ENCODE peak calls at places on chromosomes 1 and 21, in seven cellular contexts. T is PC-9, R is T-helper 22 cell, H is GM23248, K is GM19239, O is NCI-H1417, W is LoVo. P is an unnamed sample.

GRCh38 chr21:38244885-38245869 is 11.6 kb upstream of the KCNJ15 start:
- DNase-seq in T (no peak), R (peak), H (peak), K (peak), O (no peak), W (no peak), P (no peak)

GRCh38 chr21:45074048-45074817 is at the start of gene ADARB1:
- DNase-seq in T (peak), R (peak), H (peak), K (peak), O (peak), W (peak), P (peak)

GRCh38 chr1:198788561-198789064 is 149.8 kb downstream of the PTPRC start:
- DNase-seq in T (no peak), R (no peak), H (no peak), K (no peak), O (peak), W (no peak), P (no peak)

GRCh38 chr1:86774305-86775304 is 70.2 kb downstream of the SH3GLB1 start:
- DNase-seq in T (peak), R (no peak), H (peak), K (peak), O (peak), W (peak), P (no peak)

GRCh38 chr1:235649722-235650163 is at the start of gene GNG4:
- DNase-seq in T (no peak), R (no peak), H (no peak), K (no peak), O (peak), W (no peak), P (no peak)

GRCh38 chr1:198373376-198373775 is 167.1 kb downstream of the ATP6V1G3 start:
- DNase-seq in T (no peak), R (no peak), H (peak), K (no peak), O (no peak), W (no peak), P (no peak)

GRCh38 chr1:37808369-37809319 is 636 bp upstream of the YRDC start:
- DNase-seq in T (peak), R (no peak), H (peak), K (no peak), O (peak), W (peak), P (peak)

GRCh38 chr1:203926025-203926540 is 64.7 kb downstream of the SNRPE start:
- DNase-seq in T (peak), R (no peak), H (peak), K (no peak), O (no peak), W (no peak), P (no peak)

GRCh38 chr1:205668951-205669340 is 11.4 kb downstream of the SLC45A3 start:
- DNase-seq in T (no peak), R (no peak), H (no peak), K (no peak), O (no peak), W (no peak), P (no peak)

P was measured in left lobe of liver.